ENCODE peak calls at places on chromosomes 11 and 22, in nine cellular contexts. One of them, this sample, is unnamed.

GRCh38 chr11:74818283-74818946 is 69.8 kb downstream of the RNF169 start:
- DNase-seq in cardiac muscle cell: no peak
- DNase-seq in fibroblast of mammary gland: no peak
- DNase-seq in choroid plexus epithelial cell: no peak
- DNase-seq in thoracic aorta: no peak
- DNase-seq in BE2C: no peak
- DNase-seq in psoas muscle: no peak
- DNase-seq in brain microvascular endothelial cell: no peak
- DNase-seq in IMR-90: no peak
- DNase-seq in this sample: no peak

GRCh38 chr22:47193606-47194316 is 431.3 kb downstream of the TBC1D22A start:
- DNase-seq in cardiac muscle cell: no peak
- DNase-seq in fibroblast of mammary gland: no peak
- DNase-seq in choroid plexus epithelial cell: no peak
- DNase-seq in thoracic aorta: no peak
- DNase-seq in BE2C: no peak
- DNase-seq in psoas muscle: peak; percentile 26
- DNase-seq in brain microvascular endothelial cell: no peak
- DNase-seq in IMR-90: no peak
- DNase-seq in this sample: no peak

GRCh38 chr11:132734217-132734616 is 798.1 kb downstream of the OPCML start:
- DNase-seq in cardiac muscle cell: no peak
- DNase-seq in fibroblast of mammary gland: peak; percentile 0
- DNase-seq in choroid plexus epithelial cell: peak; percentile 73
- DNase-seq in thoracic aorta: no peak
- DNase-seq in BE2C: no peak
- DNase-seq in psoas muscle: no peak
- DNase-seq in brain microvascular endothelial cell: peak; percentile 98
- DNase-seq in IMR-90: peak; percentile 90
- DNase-seq in this sample: peak; percentile 99

GRCh38 chr11:79237676-79238075 is 203.2 kb downstream of the TENM4 start:
- DNase-seq in cardiac muscle cell: peak; percentile 15
- DNase-seq in fibroblast of mammary gland: peak; percentile 95
- DNase-seq in choroid plexus epithelial cell: peak; percentile 92
- DNase-seq in thoracic aorta: no peak
- DNase-seq in BE2C: no peak
- DNase-seq in psoas muscle: no peak
- DNase-seq in brain microvascular endothelial cell: peak; percentile 70
- DNase-seq in IMR-90: peak; percentile 96
- DNase-seq in this sample: peak; percentile 68

GRCh38 chr11:100855466-100856067 is 168.5 kb downstream of the ARHGAP42 start:
- DNase-seq in cardiac muscle cell: peak; percentile 65
- DNase-seq in fibroblast of mammary gland: peak; percentile 76
- DNase-seq in choroid plexus epithelial cell: peak; percentile 84
- DNase-seq in thoracic aorta: no peak
- DNase-seq in BE2C: no peak
- DNase-seq in psoas muscle: no peak
- DNase-seq in brain microvascular endothelial cell: no peak
- DNase-seq in IMR-90: peak; percentile 68
- DNase-seq in this sample: no peak

GRCh38 chr11:13701506-13701905 is 33.0 kb downstream of the FAR1 start:
- DNase-seq in cardiac muscle cell: no peak
- DNase-seq in fibroblast of mammary gland: no peak
- DNase-seq in choroid plexus epithelial cell: no peak
- DNase-seq in thoracic aorta: no peak
- DNase-seq in BE2C: no peak
- DNase-seq in psoas muscle: no peak
- DNase-seq in brain microvascular endothelial cell: no peak
- DNase-seq in IMR-90: no peak
- DNase-seq in this sample: no peak

GRCh38 chr11:35943761-35944502 is at the start of gene LDLRAD3:
- DNase-seq in cardiac muscle cell: peak; percentile 84
- DNase-seq in fibroblast of mammary gland: peak; percentile 87
- DNase-seq in choroid plexus epithelial cell: peak; percentile 93
- DNase-seq in thoracic aorta: peak; percentile 13
- DNase-seq in BE2C: peak; percentile 76
- DNase-seq in psoas muscle: peak; percentile 91
- DNase-seq in brain microvascular endothelial cell: peak; percentile 86
- DNase-seq in IMR-90: peak; percentile 82
- DNase-seq in this sample: no peak

GRCh38 chr11:30585892-30586250 is 282 bp downstream of the MPPED2 start:
- DNase-seq in cardiac muscle cell: peak; percentile 71
- DNase-seq in fibroblast of mammary gland: no peak
- DNase-seq in choroid plexus epithelial cell: no peak
- DNase-seq in thoracic aorta: no peak
- DNase-seq in BE2C: no peak
- DNase-seq in psoas muscle: peak; percentile 58
- DNase-seq in brain microvascular endothelial cell: no peak
- DNase-seq in IMR-90: no peak
- DNase-seq in this sample: no peak

GRCh38 chr11:62122076-62122475 is 1.7 kb upstream of the INCENP start:
- DNase-seq in cardiac muscle cell: peak; percentile 29
- DNase-seq in fibroblast of mammary gland: no peak
- DNase-seq in choroid plexus epithelial cell: no peak
- DNase-seq in thoracic aorta: no peak
- DNase-seq in BE2C: no peak
- DNase-seq in psoas muscle: no peak
- DNase-seq in brain microvascular endothelial cell: no peak
- DNase-seq in IMR-90: no peak
- DNase-seq in this sample: no peak

GRCh38 chr11:114171257-114172054 is 111.9 kb downstream of the ZBTB16 start:
- DNase-seq in cardiac muscle cell: peak; percentile 58
- DNase-seq in fibroblast of mammary gland: peak; percentile 76
- DNase-seq in choroid plexus epithelial cell: peak; percentile 59
- DNase-seq in thoracic aorta: peak; percentile 84
- DNase-seq in BE2C: no peak
- DNase-seq in psoas muscle: peak; percentile 99
- DNase-seq in brain microvascular endothelial cell: no peak
- DNase-seq in IMR-90: no peak
- DNase-seq in this sample: no peak

GRCh38 chr11:13384837-13385417 is 78.1 kb downstream of the BTBD10 start:
- DNase-seq in cardiac muscle cell: peak; percentile 61
- DNase-seq in fibroblast of mammary gland: peak; percentile 57
- DNase-seq in choroid plexus epithelial cell: peak; percentile 74
- DNase-seq in thoracic aorta: no peak
- DNase-seq in BE2C: peak; percentile 29
- DNase-seq in psoas muscle: no peak
- DNase-seq in brain microvascular endothelial cell: peak; percentile 60
- DNase-seq in IMR-90: peak; percentile 68
- DNase-seq in this sample: peak; percentile 16

GRCh38 chr22:25845985-25846745 is 104.2 kb downstream of the MYO18B start:
- DNase-seq in cardiac muscle cell: no peak
- DNase-seq in fibroblast of mammary gland: no peak
- DNase-seq in choroid plexus epithelial cell: no peak
- DNase-seq in thoracic aorta: no peak
- DNase-seq in BE2C: no peak
- DNase-seq in psoas muscle: no peak
- DNase-seq in brain microvascular endothelial cell: peak; percentile 3
- DNase-seq in IMR-90: no peak
- DNase-seq in this sample: no peak

GRCh38 chr11:45815747-45816146 is 10.8 kb downstream of the SLC35C1 start:
- DNase-seq in cardiac muscle cell: no peak
- DNase-seq in fibroblast of mammary gland: peak; percentile 41
- DNase-seq in choroid plexus epithelial cell: peak; percentile 55
- DNase-seq in thoracic aorta: no peak
- DNase-seq in BE2C: no peak
- DNase-seq in psoas muscle: no peak
- DNase-seq in brain microvascular endothelial cell: peak; percentile 28
- DNase-seq in IMR-90: peak; percentile 18
- DNase-seq in this sample: no peak

GRCh38 chr11:85154294-85154693 is 472.9 kb downstream of the DLG2 start:
- DNase-seq in cardiac muscle cell: no peak
- DNase-seq in fibroblast of mammary gland: no peak
- DNase-seq in choroid plexus epithelial cell: no peak
- DNase-seq in thoracic aorta: no peak
- DNase-seq in BE2C: no peak
- DNase-seq in psoas muscle: no peak
- DNase-seq in brain microvascular endothelial cell: no peak
- DNase-seq in IMR-90: no peak
- DNase-seq in this sample: no peak

GRCh38 chr22:21657020-21657360 is 8.8 kb upstream of the PPIL2 start:
- DNase-seq in cardiac muscle cell: no peak
- DNase-seq in fibroblast of mammary gland: no peak
- DNase-seq in choroid plexus epithelial cell: no peak
- DNase-seq in thoracic aorta: no peak
- DNase-seq in BE2C: no peak
- DNase-seq in psoas muscle: no peak
- DNase-seq in brain microvascular endothelial cell: no peak
- DNase-seq in IMR-90: no peak
- DNase-seq in this sample: no peak

GRCh38 chr11:19071255-19071654 is 10.7 kb upstream of the MRGPRX2 start:
- DNase-seq in cardiac muscle cell: peak; percentile 87
- DNase-seq in fibroblast of mammary gland: peak; percentile 88
- DNase-seq in choroid plexus epithelial cell: peak; percentile 85
- DNase-seq in thoracic aorta: no peak
- DNase-seq in BE2C: peak; percentile 61
- DNase-seq in psoas muscle: peak; percentile 77
- DNase-seq in brain microvascular endothelial cell: peak; percentile 73
- DNase-seq in IMR-90: peak; percentile 82
- DNase-seq in this sample: peak; percentile 40

GRCh38 chr11:45667929-45668680 is 2.7 kb upstream of the CHST1 start:
- DNase-seq in cardiac muscle cell: no peak
- DNase-seq in fibroblast of mammary gland: no peak
- DNase-seq in choroid plexus epithelial cell: no peak
- DNase-seq in thoracic aorta: no peak
- DNase-seq in BE2C: no peak
- DNase-seq in psoas muscle: no peak
- DNase-seq in brain microvascular endothelial cell: no peak
- DNase-seq in IMR-90: no peak
- DNase-seq in this sample: no peak

GRCh38 chr11:119481667-119482400 is 58.9 kb upstream of the THY1 start:
- DNase-seq in cardiac muscle cell: no peak
- DNase-seq in fibroblast of mammary gland: no peak
- DNase-seq in choroid plexus epithelial cell: no peak
- DNase-seq in thoracic aorta: no peak
- DNase-seq in BE2C: peak; percentile 29
- DNase-seq in psoas muscle: peak; percentile 64
- DNase-seq in brain microvascular endothelial cell: no peak
- DNase-seq in IMR-90: no peak
- DNase-seq in this sample: no peak
- H3K4me3 ChIP-seq in cardiac muscle cell: no peak overlapping the region
- H3K4me3 ChIP-seq in fibroblast of mammary gland: no peak overlapping the region
- H3K4me3 ChIP-seq in choroid plexus epithelial cell: no peak overlapping the region
- H3K4me3 ChIP-seq in thoracic aorta: no peak overlapping the region
- H3K4me3 ChIP-seq in BE2C: no peak overlapping the region
- H3K4me3 ChIP-seq in psoas muscle: no peak overlapping the region
- H3K4me3 ChIP-seq in brain microvascular endothelial cell: no peak overlapping the region
- H3K4me3 ChIP-seq in IMR-90: no peak overlapping the region
- H3K4me3 ChIP-seq in this sample: no peak overlapping the region

DNA sequence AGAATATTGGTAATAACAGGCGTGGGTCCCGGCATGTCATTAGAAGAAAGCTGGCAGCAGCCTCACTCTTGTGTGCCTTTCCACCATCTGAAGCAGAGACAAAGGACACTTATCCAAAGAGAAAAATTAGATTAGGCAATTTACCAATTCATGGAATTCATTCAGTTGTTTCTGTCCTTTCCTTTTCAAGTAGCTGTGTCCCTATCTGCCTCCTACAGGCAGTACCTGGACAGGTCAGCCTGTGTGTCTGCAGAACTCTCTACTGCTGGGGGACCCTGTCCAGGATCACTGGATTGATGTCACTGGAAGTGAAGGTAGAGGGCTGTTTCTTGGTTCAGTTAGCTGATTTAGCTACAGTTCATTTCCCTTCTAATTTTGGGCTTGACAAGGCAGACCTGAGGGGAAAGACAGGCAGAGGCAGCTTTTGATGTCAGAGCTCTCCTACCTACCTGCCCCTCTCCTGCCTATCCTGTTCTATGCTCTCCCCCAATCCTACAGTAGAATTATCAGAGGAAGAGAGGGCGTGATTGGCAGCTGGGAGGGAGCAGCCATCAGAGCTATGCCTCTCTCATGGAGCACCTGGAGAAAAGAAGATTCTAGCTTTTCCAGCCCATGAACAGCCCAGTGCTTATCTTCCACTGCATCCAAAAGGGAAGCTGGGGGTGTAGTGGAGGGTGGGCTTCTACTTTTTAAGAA is 20.4 kb upstream of the CCDC90B start:
- DNase-seq in cardiac muscle cell: no peak
- DNase-seq in fibroblast of mammary gland: no peak
- DNase-seq in choroid plexus epithelial cell: no peak
- DNase-seq in thoracic aorta: no peak
- DNase-seq in BE2C: no peak
- DNase-seq in psoas muscle: no peak
- DNase-seq in brain microvascular endothelial cell: no peak
- DNase-seq in IMR-90: no peak
- DNase-seq in this sample: no peak
- TF ChIP-seq CTCF in cardiac muscle cell: no peak
- TF ChIP-seq CTCF in fibroblast of mammary gland: no peak
- TF ChIP-seq CTCF in choroid plexus epithelial cell: no peak
- TF ChIP-seq CTCF in thoracic aorta: no peak
- TF ChIP-seq CTCF in BE2C: peak; percentile 45
- TF ChIP-seq CTCF in psoas muscle: no peak
- TF ChIP-seq CTCF in brain microvascular endothelial cell: no peak
- TF ChIP-seq CTCF in IMR-90: no peak
- TF ChIP-seq CTCF in this sample: no peak

DNA sequence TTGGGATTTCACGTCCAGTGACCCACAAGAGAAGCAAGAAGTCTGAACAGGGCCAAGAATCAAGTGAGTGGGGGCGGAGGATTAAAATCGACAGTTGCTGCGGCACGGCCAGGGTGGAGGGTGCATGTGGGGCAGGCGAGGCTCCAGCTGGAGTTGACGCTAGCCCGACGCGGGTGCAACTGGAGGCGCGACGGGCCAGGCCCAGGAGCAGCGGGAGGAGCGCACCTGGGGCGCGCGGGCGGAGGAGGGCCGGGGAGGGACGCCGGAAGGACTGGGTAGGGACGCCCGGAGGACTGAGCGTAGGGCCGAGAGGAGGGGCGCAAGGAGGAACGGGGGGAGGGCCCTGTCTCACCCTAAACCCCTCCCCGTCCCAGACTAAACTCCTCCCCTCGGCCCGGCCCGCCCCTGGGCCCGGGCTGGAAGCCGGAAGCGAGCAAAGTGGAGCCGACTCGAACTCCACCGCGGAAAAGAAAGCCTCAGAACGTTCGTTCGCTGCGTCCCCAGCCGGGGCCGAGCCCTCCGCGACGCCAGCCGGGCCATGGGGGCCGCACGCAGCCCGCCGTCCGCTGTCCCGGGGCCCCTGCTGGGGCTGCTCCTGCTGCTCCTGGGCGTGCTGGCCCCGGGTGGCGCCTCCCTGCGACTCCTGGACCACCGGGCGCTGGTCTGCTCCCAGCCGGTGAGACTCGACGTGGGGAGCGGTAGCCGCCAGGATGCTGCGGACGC is at the start of gene IL17RA:
- DNase-seq in cardiac muscle cell: peak; percentile 88
- DNase-seq in fibroblast of mammary gland: peak; percentile 78
- DNase-seq in choroid plexus epithelial cell: peak; percentile 88
- DNase-seq in thoracic aorta: peak; percentile 51
- DNase-seq in BE2C: peak; percentile 87
- DNase-seq in psoas muscle: peak; percentile 91
- DNase-seq in brain microvascular endothelial cell: peak; percentile 66
- DNase-seq in IMR-90: peak; percentile 84
- DNase-seq in this sample: no peak
- H3K4me3 ChIP-seq in cardiac muscle cell: peak within 1 kb of the TSS; percentile 70
- H3K4me3 ChIP-seq in fibroblast of mammary gland: peak within 1 kb of the TSS; percentile 68
- H3K4me3 ChIP-seq in choroid plexus epithelial cell: peak within 1 kb of the TSS; percentile 81
- H3K4me3 ChIP-seq in thoracic aorta: peak within 1 kb of the TSS; percentile 98
- H3K4me3 ChIP-seq in BE2C: peak within 1 kb of the TSS; percentile 56
- H3K4me3 ChIP-seq in psoas muscle: peak within 1 kb of the TSS; percentile 82
- H3K4me3 ChIP-seq in brain microvascular endothelial cell: peak within 1 kb of the TSS; percentile 76
- H3K4me3 ChIP-seq in IMR-90: peak within 1 kb of the TSS; percentile 83
- H3K4me3 ChIP-seq in this sample: peak within 1 kb of the TSS; percentile 80

GRCh38 chr11:17368551-17368950 is 17.0 kb downstream of the NCR3LG1 start:
- DNase-seq in cardiac muscle cell: no peak
- DNase-seq in fibroblast of mammary gland: no peak
- DNase-seq in choroid plexus epithelial cell: no peak
- DNase-seq in thoracic aorta: no peak
- DNase-seq in BE2C: no peak
- DNase-seq in psoas muscle: no peak
- DNase-seq in brain microvascular endothelial cell: no peak
- DNase-seq in IMR-90: no peak
- DNase-seq in this sample: no peak
- TF ChIP-seq CTCF in cardiac muscle cell: no peak
- TF ChIP-seq CTCF in fibroblast of mammary gland: no peak
- TF ChIP-seq CTCF in choroid plexus epithelial cell: no peak
- TF ChIP-seq CTCF in thoracic aorta: no peak
- TF ChIP-seq CTCF in BE2C: no peak
- TF ChIP-seq CTCF in psoas muscle: no peak
- TF ChIP-seq CTCF in brain microvascular endothelial cell: no peak
- TF ChIP-seq CTCF in IMR-90: no peak
- TF ChIP-seq CTCF in this sample: no peak

This sample was measured in AG04449.